ENCODE peak calls at places on chromosomes 4 and X, in four cellular contexts. One of them, this sample, is unnamed.

GRCh38 chr4:73055241-73055897 is 14.1 kb downstream of the COX18 start:
- DNase-seq in K562: no peak
- DNase-seq in ovary: no peak
- DNase-seq in upper lobe of left lung: no peak
- DNase-seq in this sample: no peak

GRCh38 chrX:41142130-41142529 is 56.9 kb downstream of the USP9X start:
- DNase-seq in K562: no peak
- DNase-seq in ovary: no peak
- DNase-seq in upper lobe of left lung: no peak
- DNase-seq in this sample: no peak

GRCh38 chr4:118329849-118330248 is 23.0 kb downstream of the PRSS12 start:
- DNase-seq in ovary: no peak
- DNase-seq in K562: no peak
- DNase-seq in upper lobe of left lung: no peak
- DNase-seq in this sample: no peak

GRCh38 chrX:13432376-13432775 is 112.5 kb upstream of the ATXN3L start:
- DNase-seq in ovary: peak
- DNase-seq in upper lobe of left lung: peak
- DNase-seq in K562: no peak
- DNase-seq in this sample: peak

GRCh38 chr4:8156617-8157016 is 2.0 kb downstream of the ABLIM2 start:
- DNase-seq in ovary: no peak
- DNase-seq in K562: no peak
- DNase-seq in upper lobe of left lung: no peak
- DNase-seq in this sample: no peak

GRCh38 chr4:88159137-88159725 is 792 bp upstream of the ABCG2 start:
- DNase-seq in upper lobe of left lung: no peak
- DNase-seq in ovary: no peak
- DNase-seq in K562: no peak
- DNase-seq in this sample: no peak

GRCh38 chrX:45803383-45803921 is 602.8 kb upstream of the DIPK2B start:
- DNase-seq in ovary: no peak
- DNase-seq in upper lobe of left lung: no peak
- DNase-seq in K562: no peak
- DNase-seq in this sample: no peak

GRCh38 chr4:53702334-53703266 is 111.3 kb upstream of the LNX1 start:
- DNase-seq in ovary: peak
- DNase-seq in K562: no peak
- DNase-seq in upper lobe of left lung: peak
- DNase-seq in this sample: peak

GRCh38 chr4:9804918-9805317 is 23.5 kb downstream of the DRD5 start:
- DNase-seq in ovary: no peak
- DNase-seq in K562: no peak
- DNase-seq in upper lobe of left lung: no peak
- DNase-seq in this sample: no peak

GRCh38 chrX:150848914-150849365 is 49.5 kb downstream of the CD99L2 start:
- DNase-seq in upper lobe of left lung: peak
- DNase-seq in ovary: no peak
- DNase-seq in K562: peak
- DNase-seq in this sample: no peak

GRCh38 chrX:46770817-46771163 is 11.9 kb upstream of the SLC9A7 start:
- DNase-seq in ovary: no peak
- DNase-seq in K562: no peak
- DNase-seq in upper lobe of left lung: no peak
- DNase-seq in this sample: no peak

GRCh38 chr4:80016506-80016905 is 56.5 kb downstream of the ANTXR2 start:
- DNase-seq in ovary: no peak
- DNase-seq in K562: no peak
- DNase-seq in upper lobe of left lung: no peak
- DNase-seq in this sample: no peak

GRCh38 chr4:16224264-16224663 is 2.0 kb downstream of the TAPT1 start:
- DNase-seq in K562: peak
- DNase-seq in ovary: no peak
- DNase-seq in upper lobe of left lung: no peak
- DNase-seq in this sample: no peak

GRCh38 chr4:55947254-55947882 is 1.4 kb upstream of the CEP135 start:
- DNase-seq in K562: peak
- DNase-seq in ovary: no peak
- DNase-seq in upper lobe of left lung: no peak
- DNase-seq in this sample: no peak

GRCh38 chrX:76148011-76148665 is 24.7 kb upstream of the PBDC1 start:
- DNase-seq in ovary: peak
- DNase-seq in upper lobe of left lung: no peak
- DNase-seq in K562: peak
- DNase-seq in this sample: no peak

GRCh38 chrX:21798677-21799219 is 40.7 kb upstream of the MBTPS2 start:
- DNase-seq in upper lobe of left lung: no peak
- DNase-seq in ovary: no peak
- DNase-seq in K562: no peak
- DNase-seq in this sample: no peak

GRCh38 chr4:74157116-74157742 is 689 bp upstream of the MTHFD2L start:
- DNase-seq in K562: peak
- DNase-seq in upper lobe of left lung: no peak
- DNase-seq in ovary: peak
- DNase-seq in this sample: no peak

GRCh38 chr4:183097251-183098079 is 1.6 kb upstream of the WWC2 start:
- DNase-seq in upper lobe of left lung: no peak
- DNase-seq in K562: no peak
- DNase-seq in ovary: peak
- DNase-seq in this sample: no peak

GRCh38 chrX:123348468-123348867 is 164.4 kb downstream of the GRIA3 start:
- DNase-seq in upper lobe of left lung: no peak
- DNase-seq in ovary: no peak
- DNase-seq in K562: no peak
- DNase-seq in this sample: no peak

GRCh38 chr4:4426511-4427477 is 39.9 kb downstream of the NSG1 start:
- DNase-seq in ovary: no peak
- DNase-seq in K562: no peak
- DNase-seq in upper lobe of left lung: no peak
- DNase-seq in this sample: peak

DNA sequence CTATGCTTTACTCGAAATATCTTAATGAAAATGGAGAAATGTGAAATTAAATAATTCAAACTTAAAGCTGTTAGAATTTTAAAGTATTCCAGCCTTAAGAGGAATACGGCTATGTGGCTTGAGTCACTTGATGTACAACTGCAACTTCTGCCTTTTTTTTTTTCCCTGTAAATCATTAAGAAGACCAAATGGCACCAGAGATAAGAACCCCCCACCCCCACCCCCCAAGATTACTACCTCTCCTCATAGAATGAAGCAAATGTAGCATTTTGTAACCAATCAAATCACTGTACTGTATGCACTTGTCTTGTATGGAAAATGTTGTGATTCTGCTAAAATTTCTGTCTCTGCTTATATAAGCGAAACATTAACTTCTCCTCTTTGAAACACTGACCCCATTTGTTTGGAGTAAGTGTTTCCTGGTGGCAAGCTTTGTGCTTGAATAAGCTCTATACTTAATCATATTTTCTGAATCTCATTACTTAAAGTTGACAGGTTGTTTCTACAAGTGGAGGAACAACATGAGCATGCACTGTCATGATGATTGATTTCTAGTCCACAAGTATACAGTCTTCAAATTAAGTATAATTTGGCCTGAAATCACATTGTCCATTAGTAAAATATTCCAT is 104.2 kb upstream of the BMP2K start:
- DNase-seq in K562: peak
- DNase-seq in upper lobe of left lung: no peak
- DNase-seq in ovary: no peak
- DNase-seq in this sample: no peak
- TF ChIP-seq EP300 in K562: peak
- TF ChIP-seq EP300 in upper lobe of left lung: no peak
- TF ChIP-seq EP300 in ovary: no peak
- TF ChIP-seq EP300 in this sample: no peak

GRCh38 chrX:103535206-103535605 is 15.9 kb upstream of the RAB40A start:
- DNase-seq in K562: no peak
- DNase-seq in upper lobe of left lung: no peak
- DNase-seq in ovary: no peak
- DNase-seq in this sample: no peak
- TF ChIP-seq EP300 in K562: no peak
- TF ChIP-seq EP300 in upper lobe of left lung: no peak
- TF ChIP-seq EP300 in ovary: no peak
- TF ChIP-seq EP300 in this sample: no peak

GRCh38 chr4:1784395-1784788 is 8.7 kb upstream of the FGFR3 start:
- DNase-seq in K562: no peak
- DNase-seq in upper lobe of left lung: no peak
- DNase-seq in ovary: no peak
- DNase-seq in this sample: no peak
- TF ChIP-seq EP300 in K562: no peak
- TF ChIP-seq EP300 in upper lobe of left lung: no peak
- TF ChIP-seq EP300 in ovary: no peak
- TF ChIP-seq EP300 in this sample: no peak

DNA sequence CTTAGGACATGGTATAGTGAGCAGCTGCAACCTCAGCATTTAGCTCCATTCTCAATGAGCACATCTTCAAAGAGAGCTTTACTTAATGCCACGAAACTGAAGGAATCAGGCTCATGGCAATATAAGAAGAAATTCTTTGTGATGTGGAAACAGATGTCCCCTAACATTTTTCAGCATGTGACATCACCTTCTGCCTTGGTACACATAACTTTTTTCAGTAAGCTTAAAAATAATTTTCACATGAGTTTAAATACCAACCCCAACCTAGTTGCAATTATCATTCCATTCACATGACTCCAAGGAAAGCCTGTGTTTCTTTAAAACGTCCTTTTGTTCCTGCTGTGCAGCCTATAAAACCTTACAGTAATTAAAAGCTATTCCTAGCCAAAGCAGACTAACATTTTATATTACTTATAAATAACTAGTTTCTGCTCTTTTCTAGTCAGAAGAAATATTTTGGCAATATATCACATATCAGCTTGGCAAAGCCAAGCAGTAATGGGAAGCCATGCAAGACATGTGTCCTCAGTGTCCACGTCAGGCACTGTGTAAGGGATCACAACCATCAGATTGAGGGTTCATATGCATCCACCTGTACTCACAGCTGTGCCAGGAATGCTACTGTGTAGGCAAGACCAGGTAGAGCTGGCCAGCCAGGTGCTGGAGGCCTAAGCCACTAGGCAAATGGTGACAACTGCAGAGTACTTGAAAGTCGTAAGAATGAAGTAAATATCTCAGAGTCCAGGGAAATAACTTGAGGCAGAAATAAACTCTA is 466.6 kb downstream of the INPP4B start:
- DNase-seq in upper lobe of left lung: no peak
- DNase-seq in ovary: no peak
- DNase-seq in K562: no peak
- DNase-seq in this sample: no peak
- TF ChIP-seq EP300 in upper lobe of left lung: no peak
- TF ChIP-seq EP300 in ovary: no peak
- TF ChIP-seq EP300 in K562: no peak
- TF ChIP-seq EP300 in this sample: no peak

GRCh38 chrX:71616672-71617529 is 1.4 kb downstream of the CXCR3 start:
- DNase-seq in upper lobe of left lung: no peak
- DNase-seq in K562: no peak
- DNase-seq in ovary: no peak
- DNase-seq in this sample: no peak

GRCh38 chrX:71609095-71609750 is 9.1 kb downstream of the CXCR3 start:
- DNase-seq in upper lobe of left lung: no peak
- DNase-seq in K562: no peak
- DNase-seq in ovary: no peak
- DNase-seq in this sample: no peak

GRCh38 chrX:71615954-71616353 is 2.4 kb downstream of the CXCR3 start:
- DNase-seq in upper lobe of left lung: no peak
- DNase-seq in K562: no peak
- DNase-seq in ovary: no peak
- DNase-seq in this sample: peak

GRCh38 chrX:71615056-71615455 is 3.3 kb downstream of the CXCR3 start:
- DNase-seq in upper lobe of left lung: no peak
- DNase-seq in ovary: no peak
- DNase-seq in K562: no peak
- DNase-seq in this sample: peak

GRCh38 chrX:71612256-71612655 is 6.1 kb downstream of the CXCR3 start:
- DNase-seq in K562: no peak
- DNase-seq in upper lobe of left lung: no peak
- DNase-seq in ovary: no peak
- DNase-seq in this sample: peak
- TF ChIP-seq EP300 in K562: no peak
- TF ChIP-seq EP300 in upper lobe of left lung: no peak
- TF ChIP-seq EP300 in ovary: no peak
- TF ChIP-seq EP300 in this sample: no peak

DNA sequence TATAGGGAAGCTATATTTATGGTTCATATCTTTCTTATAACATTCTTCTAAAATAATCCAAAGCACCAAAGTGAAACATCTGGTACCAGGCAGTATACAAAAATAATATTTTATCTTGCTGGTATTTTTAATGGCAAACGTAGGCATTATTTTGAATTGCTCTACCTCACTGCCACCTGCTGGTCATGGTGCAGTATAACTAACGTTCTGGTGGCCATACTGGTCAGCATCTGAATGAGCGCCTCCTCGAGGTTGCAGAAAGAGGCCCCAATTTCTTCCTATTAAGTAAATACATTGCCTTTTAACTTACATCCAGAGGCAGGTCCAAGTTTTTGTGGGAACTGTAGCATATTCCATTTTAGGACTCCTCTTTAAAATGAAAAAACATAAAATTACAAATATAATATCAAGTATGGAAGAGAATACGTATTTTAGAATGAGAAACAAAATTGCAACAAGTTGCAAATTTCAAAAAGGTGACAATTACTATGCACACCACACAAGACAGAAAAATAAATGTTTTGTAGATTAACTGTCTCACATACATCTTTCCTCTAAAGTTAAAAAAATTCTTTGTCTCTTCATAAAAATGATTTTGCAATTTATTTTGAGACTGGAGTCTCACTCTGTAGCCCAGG is 22.9 kb upstream of the CWH43 start:
- DNase-seq in K562: peak
- DNase-seq in ovary: peak
- DNase-seq in upper lobe of left lung: peak
- DNase-seq in this sample: peak
- TF ChIP-seq EP300 in K562: no peak
- TF ChIP-seq EP300 in ovary: no peak
- TF ChIP-seq EP300 in upper lobe of left lung: no peak
- TF ChIP-seq EP300 in this sample: no peak